ENCODE peak calls at places on chromosomes 6 and 20, in nine cellular contexts. One of them, this sample, is unnamed.

GRCh38 chr6:63573899-63574553 is 1.7 kb downstream of the LOC128125822 start:
- DNase-seq in astrocyte of the spinal cord: peak
- DNase-seq in cardiac muscle cell: peak
- DNase-seq in psoas muscle: no peak
- DNase-seq in B cell: peak
- DNase-seq in dorsolateral prefrontal cortex: no peak
- DNase-seq in fibroblast of lung: peak
- DNase-seq in MM.1S: peak
- DNase-seq in retinal pigment epithelial cell: no peak
- DNase-seq in this sample: peak

GRCh38 chr6:53375851-53376250 is 27.1 kb upstream of the ELOVL5 start:
- DNase-seq in psoas muscle: no peak
- DNase-seq in astrocyte of the spinal cord: no peak
- DNase-seq in B cell: no peak
- DNase-seq in fibroblast of lung: no peak
- DNase-seq in MM.1S: no peak
- DNase-seq in retinal pigment epithelial cell: peak
- DNase-seq in dorsolateral prefrontal cortex: no peak
- DNase-seq in cardiac muscle cell: peak
- DNase-seq in this sample: no peak

GRCh38 chr6:89799756-89800155 is 19.8 kb downstream of the MDN1 start:
- DNase-seq in fibroblast of lung: no peak
- DNase-seq in astrocyte of the spinal cord: no peak
- DNase-seq in B cell: no peak
- DNase-seq in MM.1S: no peak
- DNase-seq in psoas muscle: no peak
- DNase-seq in dorsolateral prefrontal cortex: no peak
- DNase-seq in cardiac muscle cell: no peak
- DNase-seq in retinal pigment epithelial cell: no peak
- DNase-seq in this sample: no peak

GRCh38 chr6:147741419-147741818 is 232.9 kb downstream of the SAMD5 start:
- DNase-seq in MM.1S: no peak
- DNase-seq in retinal pigment epithelial cell: no peak
- DNase-seq in dorsolateral prefrontal cortex: no peak
- DNase-seq in B cell: no peak
- DNase-seq in cardiac muscle cell: no peak
- DNase-seq in psoas muscle: no peak
- DNase-seq in fibroblast of lung: no peak
- DNase-seq in astrocyte of the spinal cord: no peak
- DNase-seq in this sample: no peak

GRCh38 chr6:106037060-106037459 is 49.1 kb upstream of the PRDM1 start:
- DNase-seq in psoas muscle: no peak
- DNase-seq in MM.1S: no peak
- DNase-seq in astrocyte of the spinal cord: peak
- DNase-seq in dorsolateral prefrontal cortex: no peak
- DNase-seq in B cell: no peak
- DNase-seq in fibroblast of lung: peak
- DNase-seq in retinal pigment epithelial cell: no peak
- DNase-seq in cardiac muscle cell: no peak
- DNase-seq in this sample: no peak

GRCh38 chr20:35306931-35307517 is 14.8 kb upstream of the FAM83C start:
- DNase-seq in astrocyte of the spinal cord: peak
- DNase-seq in fibroblast of lung: peak
- DNase-seq in retinal pigment epithelial cell: peak
- DNase-seq in psoas muscle: peak
- DNase-seq in cardiac muscle cell: peak
- DNase-seq in B cell: no peak
- DNase-seq in dorsolateral prefrontal cortex: peak
- DNase-seq in MM.1S: peak
- DNase-seq in this sample: peak

GRCh38 chr6:52712136-52712535 is 41.2 kb downstream of the TMEM14A start:
- DNase-seq in astrocyte of the spinal cord: no peak
- DNase-seq in cardiac muscle cell: no peak
- DNase-seq in psoas muscle: no peak
- DNase-seq in retinal pigment epithelial cell: no peak
- DNase-seq in MM.1S: no peak
- DNase-seq in fibroblast of lung: no peak
- DNase-seq in dorsolateral prefrontal cortex: no peak
- DNase-seq in B cell: no peak
- DNase-seq in this sample: no peak

GRCh38 chr20:1434571-1435336 is 31.9 kb downstream of the NSFL1C start:
- DNase-seq in retinal pigment epithelial cell: no peak
- DNase-seq in psoas muscle: no peak
- DNase-seq in fibroblast of lung: peak
- DNase-seq in astrocyte of the spinal cord: peak
- DNase-seq in cardiac muscle cell: no peak
- DNase-seq in dorsolateral prefrontal cortex: no peak
- DNase-seq in MM.1S: peak
- DNase-seq in B cell: peak
- DNase-seq in this sample: no peak

GRCh38 chr6:160261991-160262718 is 3.5 kb upstream of the SLC22A2 start:
- DNase-seq in cardiac muscle cell: no peak
- DNase-seq in astrocyte of the spinal cord: no peak
- DNase-seq in retinal pigment epithelial cell: no peak
- DNase-seq in MM.1S: no peak
- DNase-seq in dorsolateral prefrontal cortex: no peak
- DNase-seq in fibroblast of lung: no peak
- DNase-seq in B cell: no peak
- DNase-seq in psoas muscle: no peak
- DNase-seq in this sample: no peak
- TF ChIP-seq CTCF in cardiac muscle cell: peak
- TF ChIP-seq CTCF in astrocyte of the spinal cord: no peak
- TF ChIP-seq CTCF in retinal pigment epithelial cell: no peak
- TF ChIP-seq CTCF in MM.1S: no peak
- TF ChIP-seq CTCF in dorsolateral prefrontal cortex: no peak
- TF ChIP-seq CTCF in fibroblast of lung: no peak
- TF ChIP-seq CTCF in B cell: no peak
- TF ChIP-seq CTCF in psoas muscle: no peak
- TF ChIP-seq CTCF in this sample: no peak

GRCh38 chr6:157069585-157069984 is 253.7 kb downstream of the TMEM242 start:
- DNase-seq in dorsolateral prefrontal cortex: no peak
- DNase-seq in fibroblast of lung: no peak
- DNase-seq in cardiac muscle cell: peak
- DNase-seq in retinal pigment epithelial cell: no peak
- DNase-seq in psoas muscle: no peak
- DNase-seq in astrocyte of the spinal cord: no peak
- DNase-seq in B cell: no peak
- DNase-seq in MM.1S: no peak
- DNase-seq in this sample: no peak
- TF ChIP-seq CTCF in dorsolateral prefrontal cortex: no peak
- TF ChIP-seq CTCF in fibroblast of lung: no peak
- TF ChIP-seq CTCF in cardiac muscle cell: no peak
- TF ChIP-seq CTCF in retinal pigment epithelial cell: no peak
- TF ChIP-seq CTCF in psoas muscle: no peak
- TF ChIP-seq CTCF in astrocyte of the spinal cord: no peak
- TF ChIP-seq CTCF in B cell: no peak
- TF ChIP-seq CTCF in MM.1S: no peak
- TF ChIP-seq CTCF in this sample: no peak

GRCh38 chr6:91173651-91174050 is 586.8 kb upstream of the MAP3K7 start:
- DNase-seq in astrocyte of the spinal cord: no peak
- DNase-seq in retinal pigment epithelial cell: peak
- DNase-seq in B cell: no peak
- DNase-seq in fibroblast of lung: no peak
- DNase-seq in psoas muscle: no peak
- DNase-seq in cardiac muscle cell: no peak
- DNase-seq in MM.1S: no peak
- DNase-seq in dorsolateral prefrontal cortex: no peak
- DNase-seq in this sample: no peak
- TF ChIP-seq CTCF in astrocyte of the spinal cord: no peak
- TF ChIP-seq CTCF in retinal pigment epithelial cell: no peak
- TF ChIP-seq CTCF in B cell: no peak
- TF ChIP-seq CTCF in fibroblast of lung: no peak
- TF ChIP-seq CTCF in psoas muscle: no peak
- TF ChIP-seq CTCF in cardiac muscle cell: no peak
- TF ChIP-seq CTCF in MM.1S: no peak
- TF ChIP-seq CTCF in dorsolateral prefrontal cortex: no peak
- TF ChIP-seq CTCF in this sample: no peak

DNA sequence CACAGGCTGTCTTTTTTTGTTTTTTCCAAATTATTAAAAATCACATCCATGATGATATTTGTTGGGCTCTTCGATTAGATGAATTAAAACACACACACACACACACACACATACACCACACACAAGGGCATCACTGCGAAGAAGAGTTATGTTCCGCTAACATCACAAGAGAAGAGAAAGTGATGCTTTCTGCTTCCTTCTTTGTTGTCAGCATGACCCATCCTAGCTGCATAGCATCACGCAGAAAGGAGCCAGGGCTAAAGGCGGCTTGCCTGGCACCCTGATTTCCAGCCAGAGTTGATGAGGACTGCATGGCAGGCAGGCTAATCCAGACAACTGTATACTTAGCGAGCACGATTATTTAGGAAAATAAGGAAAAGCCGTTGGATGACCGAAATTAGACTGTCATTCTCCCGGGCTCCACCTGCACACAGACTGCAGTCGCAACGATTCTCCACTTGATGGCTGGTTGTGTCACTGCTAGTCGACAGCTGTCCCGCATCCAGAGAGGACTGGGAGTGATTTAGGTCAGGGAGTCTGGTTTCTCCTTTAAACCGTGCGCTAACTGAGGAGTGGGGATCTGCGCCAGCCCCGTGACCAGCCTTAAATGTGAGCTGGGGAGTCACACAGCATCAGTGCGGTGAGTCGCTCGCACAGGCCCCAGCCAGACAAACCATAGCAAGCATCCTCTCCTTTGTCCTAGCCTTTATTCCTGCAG is 70.6 kb upstream of the SOX4 start:
- DNase-seq in psoas muscle: no peak
- DNase-seq in cardiac muscle cell: no peak
- DNase-seq in retinal pigment epithelial cell: no peak
- DNase-seq in fibroblast of lung: no peak
- DNase-seq in MM.1S: no peak
- DNase-seq in astrocyte of the spinal cord: no peak
- DNase-seq in B cell: no peak
- DNase-seq in dorsolateral prefrontal cortex: no peak
- DNase-seq in this sample: no peak
- TF ChIP-seq CTCF in psoas muscle: peak
- TF ChIP-seq CTCF in cardiac muscle cell: no peak
- TF ChIP-seq CTCF in retinal pigment epithelial cell: peak
- TF ChIP-seq CTCF in fibroblast of lung: no peak
- TF ChIP-seq CTCF in MM.1S: no peak
- TF ChIP-seq CTCF in astrocyte of the spinal cord: peak
- TF ChIP-seq CTCF in B cell: no peak
- TF ChIP-seq CTCF in dorsolateral prefrontal cortex: no peak
- TF ChIP-seq CTCF in this sample: no peak

DNA sequence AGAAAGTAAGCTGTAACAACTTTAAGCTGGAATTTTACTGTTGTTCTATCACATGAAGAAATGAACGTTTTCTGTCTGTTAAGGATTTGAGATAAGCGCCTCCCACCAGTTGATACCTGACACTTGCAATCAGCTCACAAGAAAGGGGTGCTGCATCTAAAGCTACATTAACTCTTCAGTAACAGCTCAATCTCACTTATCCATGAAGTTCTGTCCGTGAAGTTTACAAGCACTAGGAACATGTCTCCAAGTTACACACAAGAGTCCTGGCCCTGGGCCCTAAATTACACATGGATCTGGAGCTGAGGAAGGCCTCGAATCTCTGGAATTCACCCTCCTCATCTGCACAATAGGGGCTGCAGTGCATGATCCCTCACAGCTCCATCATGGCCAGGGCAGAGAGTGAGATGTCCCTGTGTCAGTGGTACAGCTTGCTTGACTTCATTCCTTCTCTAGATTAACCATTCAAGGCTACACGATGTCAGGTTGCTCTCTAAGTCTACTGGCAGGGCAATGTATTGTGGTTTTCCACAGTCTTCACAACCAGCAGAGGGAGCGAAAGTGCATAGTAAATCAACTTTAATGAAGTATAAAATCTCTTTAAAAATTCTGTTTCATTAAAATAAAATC is 182.4 kb upstream of the MCHR2 start:
- DNase-seq in psoas muscle: no peak
- DNase-seq in retinal pigment epithelial cell: peak
- DNase-seq in B cell: no peak
- DNase-seq in astrocyte of the spinal cord: peak
- DNase-seq in dorsolateral prefrontal cortex: no peak
- DNase-seq in fibroblast of lung: peak
- DNase-seq in MM.1S: peak
- DNase-seq in cardiac muscle cell: peak
- DNase-seq in this sample: peak
- TF ChIP-seq CTCF in psoas muscle: peak
- TF ChIP-seq CTCF in retinal pigment epithelial cell: peak
- TF ChIP-seq CTCF in B cell: no peak
- TF ChIP-seq CTCF in astrocyte of the spinal cord: peak
- TF ChIP-seq CTCF in dorsolateral prefrontal cortex: peak
- TF ChIP-seq CTCF in fibroblast of lung: peak
- TF ChIP-seq CTCF in MM.1S: peak
- TF ChIP-seq CTCF in cardiac muscle cell: peak
- TF ChIP-seq CTCF in this sample: peak

GRCh38 chr6:10205892-10206291 is 209.0 kb downstream of the TFAP2A start:
- DNase-seq in cardiac muscle cell: no peak
- DNase-seq in fibroblast of lung: no peak
- DNase-seq in B cell: no peak
- DNase-seq in dorsolateral prefrontal cortex: no peak
- DNase-seq in astrocyte of the spinal cord: no peak
- DNase-seq in retinal pigment epithelial cell: no peak
- DNase-seq in MM.1S: no peak
- DNase-seq in psoas muscle: no peak
- DNase-seq in this sample: no peak
- TF ChIP-seq CTCF in cardiac muscle cell: no peak
- TF ChIP-seq CTCF in fibroblast of lung: no peak
- TF ChIP-seq CTCF in B cell: no peak
- TF ChIP-seq CTCF in dorsolateral prefrontal cortex: no peak
- TF ChIP-seq CTCF in astrocyte of the spinal cord: no peak
- TF ChIP-seq CTCF in retinal pigment epithelial cell: no peak
- TF ChIP-seq CTCF in MM.1S: no peak
- TF ChIP-seq CTCF in psoas muscle: no peak
- TF ChIP-seq CTCF in this sample: no peak

GRCh38 chr6:38175786-38176185 is 356.3 kb downstream of the ZFAND3 start:
- DNase-seq in MM.1S: no peak
- DNase-seq in cardiac muscle cell: no peak
- DNase-seq in psoas muscle: no peak
- DNase-seq in astrocyte of the spinal cord: no peak
- DNase-seq in fibroblast of lung: no peak
- DNase-seq in dorsolateral prefrontal cortex: no peak
- DNase-seq in retinal pigment epithelial cell: no peak
- DNase-seq in B cell: no peak
- DNase-seq in this sample: no peak
- TF ChIP-seq CTCF in MM.1S: no peak
- TF ChIP-seq CTCF in cardiac muscle cell: no peak
- TF ChIP-seq CTCF in psoas muscle: no peak
- TF ChIP-seq CTCF in astrocyte of the spinal cord: no peak
- TF ChIP-seq CTCF in fibroblast of lung: no peak
- TF ChIP-seq CTCF in dorsolateral prefrontal cortex: no peak
- TF ChIP-seq CTCF in retinal pigment epithelial cell: no peak
- TF ChIP-seq CTCF in B cell: no peak
- TF ChIP-seq CTCF in this sample: no peak

GRCh38 chr6:71205336-71205956 is 83.2 kb upstream of the OGFRL1 start:
- DNase-seq in MM.1S: no peak
- DNase-seq in fibroblast of lung: peak
- DNase-seq in dorsolateral prefrontal cortex: no peak
- DNase-seq in retinal pigment epithelial cell: no peak
- DNase-seq in cardiac muscle cell: no peak
- DNase-seq in B cell: no peak
- DNase-seq in astrocyte of the spinal cord: peak
- DNase-seq in psoas muscle: no peak
- DNase-seq in this sample: no peak
- TF ChIP-seq CTCF in MM.1S: no peak
- TF ChIP-seq CTCF in fibroblast of lung: no peak
- TF ChIP-seq CTCF in dorsolateral prefrontal cortex: no peak
- TF ChIP-seq CTCF in retinal pigment epithelial cell: no peak
- TF ChIP-seq CTCF in cardiac muscle cell: no peak
- TF ChIP-seq CTCF in B cell: no peak
- TF ChIP-seq CTCF in astrocyte of the spinal cord: no peak
- TF ChIP-seq CTCF in psoas muscle: no peak
- TF ChIP-seq CTCF in this sample: no peak

GRCh38 chr6:3372184-3372846 is 84.5 kb downstream of the SLC22A23 start:
- DNase-seq in cardiac muscle cell: no peak
- DNase-seq in astrocyte of the spinal cord: no peak
- DNase-seq in MM.1S: no peak
- DNase-seq in dorsolateral prefrontal cortex: no peak
- DNase-seq in psoas muscle: no peak
- DNase-seq in retinal pigment epithelial cell: no peak
- DNase-seq in fibroblast of lung: no peak
- DNase-seq in B cell: no peak
- DNase-seq in this sample: no peak
- TF ChIP-seq CTCF in cardiac muscle cell: peak
- TF ChIP-seq CTCF in astrocyte of the spinal cord: peak
- TF ChIP-seq CTCF in MM.1S: no peak
- TF ChIP-seq CTCF in dorsolateral prefrontal cortex: no peak
- TF ChIP-seq CTCF in psoas muscle: no peak
- TF ChIP-seq CTCF in retinal pigment epithelial cell: peak
- TF ChIP-seq CTCF in fibroblast of lung: peak
- TF ChIP-seq CTCF in B cell: no peak
- TF ChIP-seq CTCF in this sample: no peak

This sample was measured in Calu3.